ENCODE peak calls at places on chromosomes 5 and 9, in five cellular contexts. Q is ascending aorta, W is cardiac fibroblast, J is stomach, N is fibroblast of pulmonary artery. Z is an unnamed sample.

GRCh38 chr5:139275536-139276297 is 17.8 kb upstream of the MATR3 start:
- DNase-seq in Q (no peak), W (no peak), J (no peak), N (no peak), Z (no peak)

GRCh38 chr5:140223567-140223966 is 48.6 kb downstream of the CYSTM1 start:
- DNase-seq in Q (no peak), W (no peak), J (no peak), N (no peak), Z (peak; percentile 64)

GRCh38 chr5:10337107-10337506 is 16.4 kb upstream of the MARCHF6 start:
- DNase-seq in Q (no peak), W (no peak), J (no peak), N (no peak), Z (no peak)

GRCh38 chr5:96049398-96050272 is 88.0 kb upstream of the ELL2 start:
- DNase-seq in Q (no peak), W (peak; percentile 81), J (no peak), N (peak; percentile 88), Z (peak; percentile 79)

GRCh38 chr5:134240421-134240962 is 14.6 kb upstream of the PPP2CA start:
- DNase-seq in Q (no peak), W (peak; percentile 64), J (no peak), N (peak; percentile 69), Z (peak; percentile 66)

GRCh38 chr5:51685399-51685798 is 302.2 kb downstream of the ISL1 start:
- DNase-seq in Q (no peak), W (no peak), J (no peak), N (no peak), Z (no peak)

GRCh38 chr9:88689509-88689908 is 154.5 kb downstream of the NXNL2 start:
- DNase-seq in Q (no peak), W (no peak), J (no peak), N (no peak), Z (no peak)

GRCh38 chr5:115317750-115318149 is 21.3 kb upstream of the CCDC112 start:
- DNase-seq in Q (no peak), W (no peak), J (no peak), N (no peak), Z (no peak)

GRCh38 chr5:147735621-147736125 is 46.9 kb downstream of the JAKMIP2 start:
- DNase-seq in Q (no peak), W (no peak), J (no peak), N (no peak), Z (no peak)

GRCh38 chr5:136285501-136285900 is 79.8 kb downstream of the TRPC7 start:
- DNase-seq in Q (no peak), W (peak; percentile 41), J (no peak), N (peak; percentile 11), Z (peak; percentile 12)

GRCh38 chr5:36596247-36596646 is 10.2 kb upstream of the SLC1A3 start:
- DNase-seq in Q (no peak), W (no peak), J (no peak), N (no peak), Z (no peak)

GRCh38 chr9:15389173-15389572 is 33.5 kb upstream of the SNAPC3 start:
- DNase-seq in Q (no peak), W (no peak), J (no peak), N (no peak), Z (peak; percentile 16)

GRCh38 chr5:180116441-180117377 is 45.1 kb upstream of the RNF130 start:
- DNase-seq in Q (no peak), W (no peak), J (peak; percentile 32), N (no peak), Z (no peak)
- TF ChIP-seq CTCF in Q (no peak), W (no peak), J (peak; percentile 26), N (no peak), Z (no peak)

GRCh38 chr9:110252509-110253139 is 3.7 kb downstream of the TXN start:
- DNase-seq in Q (no peak), W (peak; percentile 32), J (no peak), N (peak; percentile 25), Z (no peak)

GRCh38 chr9:110255064-110255416 is 1.3 kb downstream of the TXN start:
- DNase-seq in Q (no peak), W (no peak), J (no peak), N (no peak), Z (no peak)

GRCh38 chr9:110255417-110256141 is 728 bp downstream of the TXN start:
- DNase-seq in Q (peak; percentile 22), W (peak; percentile 55), J (peak; percentile 73), N (peak; percentile 48), Z (peak; percentile 36)

GRCh38 chr9:110256142-110256391 is 240 bp downstream of the TXN start:
- DNase-seq in Q (no peak), W (no peak), J (no peak), N (no peak), Z (no peak)

DNA sequence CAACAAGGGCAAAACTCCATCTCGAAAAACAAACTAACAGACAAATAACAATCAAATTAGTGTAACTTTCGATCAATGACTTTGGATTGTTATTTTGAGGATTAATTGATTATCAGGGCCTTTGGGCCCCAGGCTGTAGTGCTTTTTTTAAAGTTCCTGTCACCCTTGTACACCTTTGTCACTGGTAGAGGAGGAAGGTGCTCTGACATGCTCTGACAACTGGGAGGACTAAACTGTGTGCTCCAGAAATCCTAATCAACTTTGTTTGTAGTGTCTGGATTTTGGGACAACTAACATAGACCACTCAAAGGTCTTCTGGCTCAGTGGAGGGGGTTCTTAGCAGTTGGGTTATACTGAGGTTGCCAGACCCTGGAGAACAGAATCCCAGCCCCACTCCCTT is 1.8 kb downstream of the TXN start:
- DNase-seq in Q (no peak), W (no peak), J (no peak), N (no peak), Z (no peak)
- H3K4me3 ChIP-seq in Q (peak overlapping the region; percentile 97), W (peak overlapping the region; percentile 89), J (peak overlapping the region; percentile 92), N (peak overlapping the region; percentile 81), Z (peak overlapping the region; percentile 54)

GRCh38 chr9:38334234-38334633 is 58.3 kb upstream of the ALDH1B1 start:
- DNase-seq in Q (no peak), W (peak; percentile 11), J (peak; percentile 13), N (no peak), Z (peak; percentile 39)
- TF ChIP-seq CTCF in Q (no peak), W (peak; percentile 23), J (no peak), N (peak; percentile 28), Z (peak; percentile 4)

GRCh38 chr9:78112004-78112403 is 80.4 kb upstream of the GNAQ start:
- DNase-seq in Q (no peak), W (no peak), J (no peak), N (no peak), Z (no peak)
- H3K4me3 ChIP-seq in Q (no peak overlapping the region), W (no peak overlapping the region), J (no peak overlapping the region), N (no peak overlapping the region), Z (no peak overlapping the region)

GRCh38 chr9:69153707-69154521 is 20.2 kb upstream of the TJP2 start:
- DNase-seq in Q (no peak), W (no peak), J (no peak), N (no peak), Z (peak; percentile 22)

GRCh38 chr9:69158471-69158870 is 15.6 kb upstream of the TJP2 start:
- DNase-seq in Q (no peak), W (no peak), J (no peak), N (no peak), Z (no peak)

GRCh38 chr9:69155341-69156030 is 18.6 kb upstream of the TJP2 start:
- DNase-seq in Q (no peak), W (no peak), J (no peak), N (no peak), Z (no peak)

GRCh38 chr9:69157751-69158466 is 16.2 kb upstream of the TJP2 start:
- DNase-seq in Q (no peak), W (peak; percentile 70), J (no peak), N (peak; percentile 33), Z (peak; percentile 50)
- TF ChIP-seq CTCF in Q (no peak), W (peak; percentile 39), J (no peak), N (peak; percentile 34), Z (peak; percentile 10)

GRCh38 chr9:97983524-97984187 is 515 bp downstream of the ANP32B start:
- DNase-seq in Q (peak; percentile 9), W (peak; percentile 54), J (peak; percentile 59), N (peak; percentile 35), Z (peak; percentile 12)

GRCh38 chr9:97985058-97985861 is 2.1 kb downstream of the ANP32B start:
- DNase-seq in Q (no peak), W (peak; percentile 43), J (peak; percentile 32), N (peak; percentile 23), Z (peak; percentile 47)

GRCh38 chr9:97984188-97985057 is 1.3 kb downstream of the ANP32B start:
- DNase-seq in Q (peak; percentile 14), W (peak; percentile 75), J (peak; percentile 81), N (peak; percentile 81), Z (peak; percentile 94)

GRCh38 chr9:97987490-97987889 is 4.3 kb downstream of the ANP32B start:
- DNase-seq in Q (no peak), W (no peak), J (no peak), N (no peak), Z (no peak)

GRCh38 chr9:97986466-97986865 is 3.3 kb downstream of the ANP32B start:
- DNase-seq in Q (no peak), W (no peak), J (no peak), N (no peak), Z (no peak)
- H3K4me3 ChIP-seq in Q (no peak overlapping the region), W (no peak overlapping the region), J (no peak overlapping the region), N (no peak overlapping the region), Z (no peak overlapping the region)

DNA sequence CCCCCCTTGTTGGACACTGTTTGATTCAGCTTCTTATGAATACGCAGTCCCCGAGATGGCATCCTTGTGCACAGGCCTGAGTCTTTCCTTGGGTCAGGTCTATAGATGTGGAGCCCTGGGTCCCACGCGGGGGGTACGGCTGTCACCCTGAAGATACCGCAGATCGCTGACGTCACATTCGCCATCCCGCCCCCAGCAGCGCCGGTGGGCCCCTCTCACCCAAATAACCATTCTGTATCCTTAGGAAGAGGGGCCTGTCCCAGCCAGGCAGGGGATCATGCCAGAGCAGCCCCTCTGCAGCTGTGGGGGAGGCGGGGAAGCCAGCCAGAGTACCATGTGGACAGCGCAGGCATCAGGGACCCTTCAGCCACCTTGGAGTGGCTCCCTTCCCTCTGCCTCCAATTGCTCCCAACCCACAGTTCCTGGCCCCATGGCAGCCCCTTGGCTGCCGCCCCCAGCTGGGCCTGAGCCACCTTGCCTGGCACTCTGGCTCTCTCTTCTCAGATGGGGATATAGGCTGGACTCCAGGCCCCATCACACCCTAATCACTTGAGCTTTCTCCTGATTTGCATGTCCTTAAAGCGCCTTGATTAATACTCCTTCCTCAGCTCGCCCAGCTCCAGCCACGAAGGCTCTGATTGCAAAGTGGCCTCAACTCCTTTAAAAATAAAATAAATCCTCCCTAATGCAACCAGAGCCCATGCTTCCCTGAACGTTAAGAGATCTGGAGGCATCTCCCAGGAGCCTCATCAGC is 189.8 kb downstream of the C9orf50 start:
- DNase-seq in Q (no peak), W (no peak), J (no peak), N (no peak), Z (no peak)
- TF ChIP-seq CTCF in Q (no peak), W (no peak), J (no peak), N (no peak), Z (no peak)

GRCh38 chr5:33852327-33852726 is 39.5 kb downstream of the ADAMTS12 start:
- DNase-seq in Q (no peak), W (peak; percentile 56), J (no peak), N (peak; percentile 53), Z (no peak)
- H3K4me3 ChIP-seq in Q (peak overlapping the region; percentile 40), W (no peak overlapping the region), J (no peak overlapping the region), N (peak overlapping the region; percentile 33), Z (peak overlapping the region; percentile 15)